ENCODE peak calls at places on chromosomes 2 and 18, in ten cellular contexts. One of them, this sample, is unnamed.

GRCh38 chr2:116098049-116098448 is 1655.6 kb downstream of the DPP10 start:
- DNase-seq in CD4-positive, alpha-beta memory T cell: no peak
- DNase-seq in activated gamma-delta T cell: no peak
- DNase-seq in psoas muscle: no peak
- DNase-seq in activated CD4-positive, alpha-beta T cell treated with anti-CD3 and anti-CD28 coated beads for 4 hours: no peak
- DNase-seq in NCI-H69: no peak
- DNase-seq in dermis microvascular lymphatic vessel endothelial cell: no peak
- DNase-seq in T follicular helper cell: no peak
- DNase-seq in skeletal muscle cell: no peak
- DNase-seq in fibroblast of lung: no peak
- DNase-seq in this sample: no peak

GRCh38 chr2:14180333-14180732 is 452.2 kb upstream of the LRATD1 start:
- DNase-seq in CD4-positive, alpha-beta memory T cell: no peak
- DNase-seq in activated gamma-delta T cell: no peak
- DNase-seq in psoas muscle: no peak
- DNase-seq in activated CD4-positive, alpha-beta T cell treated with anti-CD3 and anti-CD28 coated beads for 4 hours: no peak
- DNase-seq in NCI-H69: no peak
- DNase-seq in dermis microvascular lymphatic vessel endothelial cell: no peak
- DNase-seq in T follicular helper cell: no peak
- DNase-seq in skeletal muscle cell: no peak
- DNase-seq in fibroblast of lung: no peak
- DNase-seq in this sample: no peak

GRCh38 chr18:13264986-13265900 is 46.7 kb downstream of the LDLRAD4 start:
- DNase-seq in CD4-positive, alpha-beta memory T cell: no peak
- DNase-seq in activated gamma-delta T cell: no peak
- DNase-seq in psoas muscle: no peak
- DNase-seq in activated CD4-positive, alpha-beta T cell treated with anti-CD3 and anti-CD28 coated beads for 4 hours: peak; percentile 35
- DNase-seq in NCI-H69: no peak
- DNase-seq in dermis microvascular lymphatic vessel endothelial cell: no peak
- DNase-seq in T follicular helper cell: no peak
- DNase-seq in skeletal muscle cell: no peak
- DNase-seq in fibroblast of lung: no peak
- DNase-seq in this sample: no peak

GRCh38 chr18:8960740-8961657 is 141.5 kb upstream of the NDUFV2 start:
- DNase-seq in CD4-positive, alpha-beta memory T cell: no peak
- DNase-seq in activated gamma-delta T cell: no peak
- DNase-seq in psoas muscle: no peak
- DNase-seq in activated CD4-positive, alpha-beta T cell treated with anti-CD3 and anti-CD28 coated beads for 4 hours: no peak
- DNase-seq in NCI-H69: peak; percentile 89
- DNase-seq in dermis microvascular lymphatic vessel endothelial cell: no peak
- DNase-seq in T follicular helper cell: no peak
- DNase-seq in skeletal muscle cell: no peak
- DNase-seq in fibroblast of lung: peak; percentile 76
- DNase-seq in this sample: no peak

GRCh38 chr2:201199847-201200246 is 16.9 kb downstream of the CASP10 start:
- DNase-seq in CD4-positive, alpha-beta memory T cell: no peak
- DNase-seq in activated gamma-delta T cell: no peak
- DNase-seq in psoas muscle: no peak
- DNase-seq in activated CD4-positive, alpha-beta T cell treated with anti-CD3 and anti-CD28 coated beads for 4 hours: no peak
- DNase-seq in NCI-H69: no peak
- DNase-seq in dermis microvascular lymphatic vessel endothelial cell: no peak
- DNase-seq in T follicular helper cell: no peak
- DNase-seq in skeletal muscle cell: no peak
- DNase-seq in fibroblast of lung: no peak
- DNase-seq in this sample: no peak

GRCh38 chr18:49212819-49213218 is 247.6 kb downstream of the DYM start:
- DNase-seq in CD4-positive, alpha-beta memory T cell: no peak
- DNase-seq in activated gamma-delta T cell: no peak
- DNase-seq in psoas muscle: no peak
- DNase-seq in activated CD4-positive, alpha-beta T cell treated with anti-CD3 and anti-CD28 coated beads for 4 hours: no peak
- DNase-seq in NCI-H69: no peak
- DNase-seq in dermis microvascular lymphatic vessel endothelial cell: no peak
- DNase-seq in T follicular helper cell: no peak
- DNase-seq in skeletal muscle cell: peak; percentile 68
- DNase-seq in fibroblast of lung: peak; percentile 91
- DNase-seq in this sample: no peak

GRCh38 chr2:78979380-78980238 is 45.9 kb upstream of the REG3G start:
- DNase-seq in CD4-positive, alpha-beta memory T cell: no peak
- DNase-seq in activated gamma-delta T cell: no peak
- DNase-seq in psoas muscle: peak; percentile 55
- DNase-seq in activated CD4-positive, alpha-beta T cell treated with anti-CD3 and anti-CD28 coated beads for 4 hours: no peak
- DNase-seq in NCI-H69: peak; percentile 22
- DNase-seq in dermis microvascular lymphatic vessel endothelial cell: no peak
- DNase-seq in T follicular helper cell: no peak
- DNase-seq in skeletal muscle cell: no peak
- DNase-seq in fibroblast of lung: peak; percentile 6
- DNase-seq in this sample: peak; percentile 71

GRCh38 chr2:156748238-156748637 is 312.1 kb downstream of the GPD2 start:
- DNase-seq in CD4-positive, alpha-beta memory T cell: no peak
- DNase-seq in activated gamma-delta T cell: no peak
- DNase-seq in psoas muscle: no peak
- DNase-seq in activated CD4-positive, alpha-beta T cell treated with anti-CD3 and anti-CD28 coated beads for 4 hours: no peak
- DNase-seq in NCI-H69: no peak
- DNase-seq in dermis microvascular lymphatic vessel endothelial cell: no peak
- DNase-seq in T follicular helper cell: no peak
- DNase-seq in skeletal muscle cell: no peak
- DNase-seq in fibroblast of lung: no peak
- DNase-seq in this sample: no peak

GRCh38 chr2:121273116-121273515 is 11.9 kb downstream of the TFCP2L1 start:
- DNase-seq in CD4-positive, alpha-beta memory T cell: no peak
- DNase-seq in activated gamma-delta T cell: no peak
- DNase-seq in psoas muscle: no peak
- DNase-seq in activated CD4-positive, alpha-beta T cell treated with anti-CD3 and anti-CD28 coated beads for 4 hours: no peak
- DNase-seq in NCI-H69: no peak
- DNase-seq in dermis microvascular lymphatic vessel endothelial cell: no peak
- DNase-seq in T follicular helper cell: no peak
- DNase-seq in skeletal muscle cell: no peak
- DNase-seq in fibroblast of lung: no peak
- DNase-seq in this sample: no peak

GRCh38 chr2:135074216-135074615 is 22.1 kb downstream of the RAB3GAP1 start:
- DNase-seq in CD4-positive, alpha-beta memory T cell: no peak
- DNase-seq in activated gamma-delta T cell: no peak
- DNase-seq in psoas muscle: no peak
- DNase-seq in activated CD4-positive, alpha-beta T cell treated with anti-CD3 and anti-CD28 coated beads for 4 hours: no peak
- DNase-seq in NCI-H69: no peak
- DNase-seq in dermis microvascular lymphatic vessel endothelial cell: no peak
- DNase-seq in T follicular helper cell: no peak
- DNase-seq in skeletal muscle cell: no peak
- DNase-seq in fibroblast of lung: no peak
- DNase-seq in this sample: no peak